ENCODE peak calls at places on chromosomes 3 and 15, in ten cellular contexts. U is effector memory CD8-positive, alpha-beta T cell; O is Panc1; Y is anterior cingulate cortex; H is T follicular helper cell; T is LoVo; F is activated T-helper 1 cell treated with anti-CD3 and anti-CD28 coated beads, Interleukin-12 subunit alpha, Interleukin-12 subunit beta, Interleukin-2, Interleukin-4 antibody, amounts not matched to agents 30 ng/mL and 10 ng/mL and 1 ng/mL, durations not matched to agents 14 hours and 24 hours and 36 hours; B is left cardiac atrium; Z is HS-27A; Q is left lobe of liver. A is an unnamed sample.

GRCh38 chr3:174483254-174483653 is 375.9 kb upstream of the NAALADL2 start:
- DNase-seq in Y (no peak), O (no peak), H (no peak), Z (no peak), F (no peak), T (no peak), B (no peak), Q (no peak), U (no peak), A (no peak)

GRCh38 chr3:86731501-86731901 is 259.4 kb downstream of the VGLL3 start:
- DNase-seq in Y (no peak), Q (no peak), F (no peak), Z (no peak), U (no peak), B (peak; percentile 11), T (no peak), O (no peak), H (no peak), A (no peak)

GRCh38 chr15:63444607-63445006 is 59.8 kb upstream of the USP3 start:
- DNase-seq in B (no peak), Z (no peak), O (no peak), U (no peak), T (no peak), Y (no peak), Q (peak; percentile 78), H (no peak), F (no peak), A (no peak)

GRCh38 chr3:14475601-14476000 is 64.5 kb downstream of the GRIP2 start:
- DNase-seq in H (no peak), F (no peak), Q (no peak), Y (no peak), T (no peak), Z (no peak), U (no peak), O (no peak), B (no peak), A (no peak)

GRCh38 chr15:68401496-68402431 is 30.2 kb downstream of the ITGA11 start:
- DNase-seq in F (no peak), T (no peak), Q (peak; percentile 4), B (no peak), O (no peak), Y (no peak), U (no peak), Z (no peak), H (no peak), A (no peak)

GRCh38 chr3:34107669-34108068 is 309.2 kb downstream of the PDCD6IP start:
- DNase-seq in Q (no peak), Z (no peak), F (no peak), Y (no peak), H (no peak), T (no peak), U (no peak), B (no peak), O (no peak), A (no peak)

GRCh38 chr3:195907730-195908438 is 467 bp downstream of the TNK2 start:
- DNase-seq in Z (no peak), Q (peak; percentile 81), B (peak; percentile 57), T (no peak), F (peak; percentile 33), U (peak; percentile 66), O (no peak), H (peak; percentile 23), Y (no peak), A (no peak)

GRCh38 chr3:40313975-40314860 is 4.7 kb downstream of the EIF1B start:
- DNase-seq in F (no peak), T (peak; percentile 8), Z (no peak), U (no peak), Y (no peak), B (no peak), Q (no peak), H (no peak), O (no peak), A (no peak)

GRCh38 chr3:100032262-100032661 is 82.0 kb downstream of the FILIP1L start:
- DNase-seq in B (no peak), O (no peak), Y (no peak), T (no peak), U (no peak), Z (peak; percentile 53), Q (no peak), H (no peak), F (no peak), A (no peak)

GRCh38 chr3:182909318-182910040 is 70.9 kb downstream of the DCUN1D1 start:
- DNase-seq in U (no peak), Z (peak; percentile 7), T (peak; percentile 12), B (no peak), Y (no peak), Q (no peak), H (no peak), F (no peak), O (no peak), A (no peak)

GRCh38 chr3:28134792-28135375 is 106.5 kb upstream of the CMC1 start:
- DNase-seq in B (no peak), Y (no peak), O (no peak), Z (no peak), H (no peak), F (no peak), T (peak; percentile 64), Q (no peak), U (no peak), A (no peak)

GRCh38 chr3:158672293-158673176 is at the start of gene LXN:
- DNase-seq in Q (peak; percentile 68), H (peak; percentile 79), F (peak; percentile 75), U (peak; percentile 52), B (peak; percentile 88), Z (no peak), T (peak; percentile 90), Y (peak; percentile 16), O (peak; percentile 71), A (peak; percentile 45)

GRCh38 chr3:152720941-152721718 is 113.8 kb upstream of the P2RY1 start:
- DNase-seq in B (no peak), Z (no peak), Q (no peak), H (no peak), Y (no peak), O (no peak), F (no peak), T (no peak), U (no peak), A (no peak)

GRCh38 chr3:104933981-104934380 is 432.7 kb upstream of the ALCAM start:
- DNase-seq in Q (no peak), Z (no peak), U (no peak), H (no peak), F (no peak), O (no peak), T (no peak), Y (no peak), B (no peak), A (no peak)

GRCh38 chr15:70182858-70183695 is 85.4 kb upstream of the TLE3 start:
- DNase-seq in Y (no peak), O (no peak), T (no peak), U (no peak), B (no peak), H (no peak), Q (no peak), F (no peak), Z (no peak), A (no peak)

GRCh38 chr3:126345641-126346460 is 11.4 kb downstream of the KLF15 start:
- DNase-seq in O (no peak), Q (peak; percentile 49), F (no peak), Y (no peak), B (no peak), U (no peak), H (no peak), T (no peak), Z (no peak), A (no peak)